ENCODE peak calls at places on chromosome 6, in six cellular contexts. I, K, H, W, A and X are unnamed samples.

GRCh38 chr6:43489277-43490072 is 12.1 kb downstream of the TJAP1 start:
- DNase-seq in A (no peak), I (peak), W (no peak), K (no peak), H (no peak), X (no peak)

GRCh38 chr6:118042855-118043254 is 135.8 kb downstream of the SLC35F1 start:
- DNase-seq in A (no peak), K (no peak), H (no peak), I (no peak), W (no peak), X (no peak)

GRCh38 chr6:89242574-89243330 is 25.6 kb upstream of the GABRR1 start:
- DNase-seq in K (no peak), W (no peak), A (no peak), I (no peak), H (no peak), X (no peak)

GRCh38 chr6:45171380-45171779 is 156.8 kb upstream of the RUNX2 start:
- DNase-seq in A (no peak), W (no peak), K (no peak), I (no peak), H (no peak), X (no peak)

GRCh38 chr6:30411515-30412207 is 66.7 kb downstream of the RPP21 start:
- DNase-seq in I (peak), W (no peak), A (peak), H (no peak), K (peak), X (peak)

GRCh38 chr6:84967389-84967788 is 203.0 kb upstream of the TBX18 start:
- DNase-seq in H (peak), W (no peak), K (no peak), I (no peak), A (no peak), X (no peak)

GRCh38 chr6:165743366-165743898 is 80.4 kb upstream of the PDE10A start:
- DNase-seq in H (no peak), W (no peak), K (no peak), I (no peak), A (no peak), X (no peak)

GRCh38 chr6:135568366-135568765 is 70.8 kb upstream of the AHI1 start:
- DNase-seq in I (no peak), A (no peak), H (no peak), W (no peak), K (no peak), X (peak)

GRCh38 chr6:10759312-10759839 is 11.8 kb downstream of the TMEM14B start:
- DNase-seq in A (no peak), H (peak), K (no peak), W (no peak), I (no peak), X (no peak)

GRCh38 chr6:31544676-31545075 is 1.7 kb downstream of the ATP6V1G2 start:
- DNase-seq in K (no peak), I (no peak), W (no peak), H (no peak), A (no peak), X (no peak)

GRCh38 chr6:160177220-160177619 is 55.6 kb downstream of the SLC22A1 start:
- DNase-seq in K (no peak), I (no peak), H (no peak), W (no peak), A (no peak), X (no peak)

GRCh38 chr6:154932562-154933027 is 62.5 kb upstream of the TIAM2 start:
- DNase-seq in W (no peak), A (no peak), H (peak), I (no peak), K (no peak), X (no peak)

GRCh38 chr6:20056350-20056992 is 155.8 kb downstream of the MBOAT1 start:
- DNase-seq in H (peak), W (no peak), K (no peak), A (no peak), I (no peak), X (no peak)

GRCh38 chr6:81572020-81572419 is 180.5 kb downstream of the TENT5A start:
- DNase-seq in A (no peak), K (no peak), H (no peak), I (no peak), W (no peak), X (no peak)

GRCh38 chr6:143400258-143401059 is 50.0 kb downstream of the ADAT2 start:
- DNase-seq in K (no peak), W (no peak), H (no peak), A (no peak), I (no peak), X (no peak)

GRCh38 chr6:125887372-125887771 is 69.2 kb upstream of the HINT3 start:
- DNase-seq in A (no peak), W (no peak), H (no peak), K (no peak), I (no peak), X (no peak)